ENCODE peak calls at places on chromosomes 7 and 10, in five cellular contexts. X is cardiac fibroblast; J is T-helper 2 cell; V is NCI-H1092 treated with DMSO at 0.1 percent for 48 hours; O is activated naive CD4-positive, alpha-beta T cell treated with anti-CD3 and anti-CD28 coated beads, Interleukin-2, amount 10 ng/mL, durations not matched to agents 7 days and 5 days. I is an unnamed sample.

GRCh38 chr10:44237364-44238034 is 147.4 kb downstream of the CXCL12 start:
- DNase-seq in J (no peak), O (no peak), X (no peak), V (no peak), I (no peak)

GRCh38 chr10:70978181-70978580 is 89.8 kb upstream of the PCBD1 start:
- DNase-seq in O (no peak), X (no peak), V (no peak), J (no peak), I (no peak)

GRCh38 chr7:155896531-155897263 is 84.4 kb upstream of the SHH start:
- DNase-seq in O (no peak), J (no peak), V (no peak), X (peak), I (no peak)

GRCh38 chr7:28347462-28347861 is 64.9 kb upstream of the CREB5 start:
- DNase-seq in O (no peak), V (no peak), J (no peak), X (peak), I (peak)

GRCh38 chr10:13712799-13713581 is 126.2 kb downstream of the PRPF18 start:
- DNase-seq in X (peak), J (no peak), V (no peak), O (no peak), I (peak)

GRCh38 chr10:119370972-119371703 is 163.8 kb downstream of the GRK5 start:
- DNase-seq in J (no peak), V (no peak), X (peak), O (no peak), I (peak)

GRCh38 chr7:157011333-157012112 is 1.1 kb upstream of the MNX1 start:
- DNase-seq in X (no peak), O (no peak), V (peak), J (no peak), I (no peak)

GRCh38 chr10:78426181-78426580 is 392.5 kb downstream of the RPS24 start:
- DNase-seq in O (no peak), X (no peak), V (no peak), J (no peak), I (no peak)

GRCh38 chr7:98995111-98995510 is 116.8 kb downstream of the TRRAP start:
- DNase-seq in J (no peak), X (no peak), V (no peak), O (no peak), I (no peak)

GRCh38 chr10:63209703-63210102 is 76.6 kb downstream of the NRBF2 start:
- DNase-seq in V (no peak), O (no peak), X (peak), J (no peak), I (no peak)

GRCh38 chr7:142488842-142489241 is 231.0 kb upstream of the PRSS58 start:
- DNase-seq in V (no peak), O (no peak), X (no peak), J (no peak), I (no peak)

GRCh38 chr7:106358103-106358663 is 73.4 kb upstream of the NAMPT start:
- DNase-seq in X (peak), V (no peak), J (no peak), O (no peak), I (no peak)

GRCh38 chr7:36473454-36474282 is 84.0 kb downstream of the ANLN start:
- DNase-seq in J (no peak), V (peak), X (peak), O (peak), I (no peak)

GRCh38 chr10:111093741-111094380 is 17.0 kb downstream of the ADRA2A start:
- DNase-seq in O (no peak), V (no peak), J (no peak), X (peak), I (no peak)

GRCh38 chr7:64877714-64878610 is 25.1 kb upstream of the ZNF273 start:
- DNase-seq in O (no peak), V (no peak), J (no peak), X (no peak), I (no peak)

GRCh38 chr7:112452102-112452888 is 2.0 kb downstream of the IFRD1 start:
- DNase-seq in O (no peak), J (no peak), X (peak), V (no peak), I (no peak)

GRCh38 chr7:3975371-3975770 is 674.3 kb downstream of the SDK1 start:
- DNase-seq in V (no peak), O (no peak), J (no peak), X (no peak), I (no peak)

GRCh38 chr7:37832194-37832593 is 16.2 kb upstream of the NME8 start:
- DNase-seq in X (peak), O (no peak), V (peak), J (no peak), I (no peak)

GRCh38 chr7:423312-424260 is 96.1 kb downstream of the PDGFA start:
- DNase-seq in O (no peak), V (no peak), J (no peak), X (no peak), I (no peak)

GRCh38 chr7:48089415-48089975 is 430 bp downstream of the UPP1 start:
- DNase-seq in X (peak), V (no peak), J (peak), O (peak), I (no peak)

GRCh38 chr10:16155761-16156322 is 281.0 kb upstream of the PTER start:
- DNase-seq in O (no peak), J (no peak), V (no peak), X (no peak), I (no peak)

GRCh38 chr7:31958216-31958615 is 112.0 kb downstream of the PDE1C start:
- DNase-seq in O (no peak), X (peak), V (no peak), J (no peak), I (no peak)

I was measured in fibroblast of the conjunctiva.